ENCODE peak calls at places on chromosomes 1 and 21, in seven cellular contexts. H is glutamatergic neuron, X is AG09319, A is cardiac muscle cell, Z is osteocyte, M is ovary, J is thoracic aorta. F is an unnamed sample.

GRCh38 chr1:6121651-6122370 is 58.3 kb downstream of the CHD5 start:
- DNase-seq in H (peak; percentile 12), X (no peak), A (no peak), Z (no peak), M (no peak), J (no peak), F (no peak)

GRCh38 chr1:223179280-223179679 is 36.2 kb upstream of the TLR5 start:
- DNase-seq in H (no peak), X (no peak), A (no peak), Z (no peak), M (no peak), J (no peak), F (no peak)

GRCh38 chr1:204506969-204507316 is 9.3 kb upstream of the MDM4 start:
- DNase-seq in H (peak; percentile 73), X (peak; percentile 88), A (peak; percentile 95), Z (peak; percentile 94), M (peak; percentile 74), J (peak; percentile 31), F (peak; percentile 88)

GRCh38 chr1:8027748-8028631 is 1.9 kb upstream of the ERRFI1 start:
- DNase-seq in H (no peak), X (peak; percentile 72), A (peak; percentile 89), Z (no peak), M (no peak), J (no peak), F (peak; percentile 33)

GRCh38 chr1:3529099-3529729 is 74.7 kb downstream of the ARHGEF16 start:
- DNase-seq in H (no peak), X (no peak), A (no peak), Z (no peak), M (no peak), J (peak; percentile 52), F (no peak)

GRCh38 chr1:94024109-94024792 is 96.7 kb downstream of the ABCA4 start:
- DNase-seq in H (no peak), X (no peak), A (no peak), Z (no peak), M (no peak), J (no peak), F (no peak)

GRCh38 chr1:110545492-110545891 is 26.5 kb upstream of the KCNA10 start:
- DNase-seq in H (no peak), X (no peak), A (no peak), Z (no peak), M (no peak), J (no peak), F (no peak)

GRCh38 chr1:178541829-178542553 is 29.1 kb downstream of the TEX35 start:
- DNase-seq in H (peak; percentile 60), X (no peak), A (peak; percentile 34), Z (no peak), M (peak; percentile 53), J (no peak), F (no peak)

GRCh38 chr1:212451416-212452322 is 18.9 kb downstream of the NENF start:
- DNase-seq in H (no peak), X (no peak), A (no peak), Z (no peak), M (no peak), J (no peak), F (no peak)

GRCh38 chr1:78143152-78143551 is 97.4 kb downstream of the GIPC2 start:
- DNase-seq in H (no peak), X (no peak), A (no peak), Z (no peak), M (no peak), J (no peak), F (no peak)

GRCh38 chr1:181135462-181135781 is 46.9 kb downstream of the IER5 start:
- DNase-seq in H (no peak), X (no peak), A (peak; percentile 26), Z (no peak), M (no peak), J (no peak), F (peak; percentile 37)

GRCh38 chr1:160641323-160642280 is 5.2 kb downstream of the SLAMF1 start:
- DNase-seq in H (no peak), X (no peak), A (no peak), Z (no peak), M (no peak), J (no peak), F (no peak)

GRCh38 chr1:58841455-58841854 is 57.6 kb upstream of the JUN start:
- DNase-seq in H (no peak), X (no peak), A (no peak), Z (no peak), M (no peak), J (no peak), F (no peak)

GRCh38 chr21:42061866-42062542 is 9.1 kb upstream of the UMODL1 start:
- DNase-seq in H (no peak), X (no peak), A (no peak), Z (no peak), M (no peak), J (no peak), F (no peak)

GRCh38 chr1:210231846-210232523 is 611 bp upstream of the SERTAD4 start:
- DNase-seq in H (no peak), X (no peak), A (peak; percentile 73), Z (no peak), M (peak; percentile 46), J (no peak), F (peak; percentile 59)

GRCh38 chr21:45943630-45944540 is 37.7 kb upstream of the COL6A1 start:
- DNase-seq in H (no peak), X (no peak), A (no peak), Z (no peak), M (no peak), J (no peak), F (no peak)

GRCh38 chr1:227946624-227947424 is 908 bp downstream of the WNT9A start:
- DNase-seq in H (peak; percentile 88), X (no peak), A (peak; percentile 71), Z (peak; percentile 93), M (peak; percentile 83), J (no peak), F (no peak)

GRCh38 chr1:68917456-68917855 is 420.6 kb upstream of the DEPDC1 start:
- DNase-seq in H (no peak), X (no peak), A (peak; percentile 33), Z (no peak), M (no peak), J (no peak), F (no peak)

GRCh38 chr1:14607295-14607694 is 8.8 kb downstream of the KAZN start:
- DNase-seq in H (no peak), X (no peak), A (no peak), Z (no peak), M (no peak), J (no peak), F (no peak)

GRCh38 chr1:182889997-182890396 is 50.9 kb downstream of the DHX9 start:
- DNase-seq in H (no peak), X (no peak), A (no peak), Z (no peak), M (no peak), J (no peak), F (no peak)

GRCh38 chr1:174262747-174263241 is 103.5 kb downstream of the RABGAP1L start:
- DNase-seq in H (no peak), X (peak; percentile 35), A (peak; percentile 74), Z (no peak), M (no peak), J (no peak), F (peak; percentile 41)

GRCh38 chr1:225811622-225812487 is 1.9 kb downstream of the EPHX1 start:
- DNase-seq in H (no peak), X (no peak), A (no peak), Z (no peak), M (no peak), J (no peak), F (no peak)

GRCh38 chr1:83970802-83971201 is 28.1 kb downstream of the TTLL7 start:
- DNase-seq in H (no peak), X (no peak), A (no peak), Z (no peak), M (no peak), J (no peak), F (no peak)
- TF ChIP-seq CTCF in H (no peak), X (no peak), A (no peak), Z (no peak), M (no peak), J (no peak), F (no peak)

DNA sequence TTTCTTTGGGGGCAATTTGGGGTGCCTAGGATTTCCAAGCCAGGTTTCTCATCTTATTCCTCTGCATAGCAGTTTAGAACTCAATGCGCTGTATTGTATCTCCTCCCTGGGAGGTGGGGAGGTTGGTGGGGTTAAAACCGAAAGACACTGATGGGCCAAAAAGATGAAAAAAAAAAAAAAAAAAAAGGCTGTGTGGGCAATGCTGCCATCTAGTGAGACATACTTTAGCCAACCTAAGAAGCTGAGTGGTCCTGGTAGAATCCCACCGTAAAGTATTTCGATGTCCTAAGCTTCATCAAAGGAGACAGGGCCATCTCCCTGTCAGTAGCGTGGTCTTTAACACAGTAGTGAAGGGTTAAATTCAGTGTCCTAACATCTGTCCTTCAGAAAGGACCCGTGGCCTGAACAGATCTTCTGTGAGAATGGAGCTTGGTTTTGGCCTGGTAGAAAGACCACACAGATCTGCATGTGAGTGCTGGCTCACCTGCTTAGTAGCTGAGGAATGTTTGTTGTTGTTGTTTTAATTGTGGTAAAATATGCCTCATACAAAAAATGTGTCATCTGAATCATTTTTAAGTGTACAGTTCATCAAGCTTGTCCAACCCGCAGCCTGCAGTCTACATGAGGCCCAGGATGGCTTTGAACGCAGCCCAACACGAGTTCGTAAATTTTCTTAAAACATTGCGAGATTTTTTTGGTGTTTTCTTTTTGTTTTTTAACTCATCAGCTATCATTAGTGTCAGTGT is 226.2 kb downstream of the KIF26B start:
- DNase-seq in H (no peak), X (no peak), A (no peak), Z (no peak), M (no peak), J (no peak), F (no peak)
- TF ChIP-seq CTCF in H (no peak), X (peak; percentile 29), A (peak; percentile 30), Z (peak; percentile 50), M (no peak), J (no peak), F (peak; percentile 32)

DNA sequence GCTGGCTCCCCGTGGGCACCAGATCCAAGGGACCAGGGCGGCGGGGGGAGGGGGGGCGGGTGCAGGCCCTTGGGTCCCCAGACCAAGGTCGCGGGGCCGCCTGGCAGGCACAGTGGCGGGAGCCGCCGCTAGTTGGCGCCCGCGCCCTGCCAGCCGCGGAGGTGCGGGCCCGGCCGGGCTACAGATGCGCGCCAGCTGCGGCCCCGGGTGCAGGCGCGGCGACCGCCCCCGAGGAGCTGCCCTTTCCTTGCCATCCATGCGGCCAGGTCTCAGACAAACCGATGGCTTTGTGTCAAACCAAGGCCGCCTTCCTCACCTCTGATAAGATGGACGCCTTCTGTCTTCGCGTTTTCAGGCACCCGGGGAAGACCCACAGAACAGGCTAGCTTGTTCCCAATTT is 2.2 kb upstream of the RUNX3 start:
- DNase-seq in H (peak; percentile 80), X (no peak), A (peak; percentile 25), Z (peak; percentile 89), M (no peak), J (no peak), F (no peak)
- TF ChIP-seq CTCF in H (peak; percentile 91), X (peak; percentile 29), A (peak; percentile 25), Z (peak; percentile 95), M (peak; percentile 36), J (peak; percentile 55), F (peak; percentile 18)

GRCh38 chr1:98048234-98048633 is 127.4 kb upstream of the DPYD start:
- DNase-seq in H (peak; percentile 58), X (peak; percentile 60), A (peak; percentile 93), Z (peak; percentile 95), M (peak; percentile 50), J (no peak), F (peak; percentile 61)
- TF ChIP-seq CTCF in H (no peak), X (no peak), A (peak; percentile 4), Z (peak; percentile 22), M (no peak), J (no peak), F (no peak)